ENCODE peak calls at places on chromosomes 16 and 17, in four cellular contexts. One of them, this sample, is unnamed.

GRCh38 chr16:57471852-57472664 is 9.6 kb downstream of the POLR2C start:
- DNase-seq in WTC11: no peak
- DNase-seq in H1: peak
- DNase-seq in K562: no peak
- DNase-seq in this sample: peak

GRCh38 chr17:43768943-43769342 is 9.8 kb downstream of the DUSP3 start:
- DNase-seq in K562: no peak
- DNase-seq in WTC11: no peak
- DNase-seq in H1: no peak
- DNase-seq in this sample: no peak

GRCh38 chr17:79669861-79670260 is 59.0 kb upstream of the RBFOX3 start:
- DNase-seq in H1: no peak
- DNase-seq in K562: no peak
- DNase-seq in WTC11: no peak
- DNase-seq in this sample: no peak

GRCh38 chr16:86302710-86303109 is 207.6 kb upstream of the FOXF1 start:
- DNase-seq in H1: no peak
- DNase-seq in WTC11: no peak
- DNase-seq in K562: no peak
- DNase-seq in this sample: no peak

GRCh38 chr17:15894258-15894657 is 50.7 kb upstream of the ADORA2B start:
- DNase-seq in K562: no peak
- DNase-seq in H1: no peak
- DNase-seq in WTC11: no peak
- DNase-seq in this sample: no peak

GRCh38 chr17:55705847-55706246 is 16.8 kb downstream of the TMEM100 start:
- DNase-seq in H1: no peak
- DNase-seq in WTC11: no peak
- DNase-seq in K562: no peak
- DNase-seq in this sample: no peak

GRCh38 chr17:2796164-2797140 is at the start of gene RAP1GAP2:
- DNase-seq in K562: no peak
- DNase-seq in WTC11: no peak
- DNase-seq in H1: no peak
- DNase-seq in this sample: no peak

GRCh38 chr16:16101585-16101984 is 121.7 kb downstream of the ABCC6 start:
- DNase-seq in WTC11: no peak
- DNase-seq in H1: no peak
- DNase-seq in K562: no peak
- DNase-seq in this sample: no peak

GRCh38 chr16:54847207-54847606 is 83.5 kb upstream of the IRX5 start:
- DNase-seq in K562: no peak
- DNase-seq in H1: no peak
- DNase-seq in WTC11: no peak
- DNase-seq in this sample: no peak

GRCh38 chr17:48162946-48163506 is 55.5 kb downstream of the SNX11 start:
- DNase-seq in WTC11: no peak
- DNase-seq in K562: no peak
- DNase-seq in H1: no peak
- DNase-seq in this sample: no peak

GRCh38 chr16:87541004-87541881 is 48.4 kb upstream of the ZCCHC14 start:
- DNase-seq in WTC11: no peak
- DNase-seq in H1: no peak
- DNase-seq in K562: no peak
- DNase-seq in this sample: peak

GRCh38 chr17:57419940-57420522 is 163.7 kb downstream of the MSI2 start:
- DNase-seq in H1: no peak
- DNase-seq in WTC11: no peak
- DNase-seq in K562: no peak
- DNase-seq in this sample: no peak

GRCh38 chr16:1309888-1310831 is 724 bp downstream of the UBE2I start:
- DNase-seq in K562: peak
- DNase-seq in H1: no peak
- DNase-seq in WTC11: no peak
- DNase-seq in this sample: peak

GRCh38 chr17:49554694-49555494 is 20.8 kb upstream of the NXPH3 start:
- DNase-seq in WTC11: no peak
- DNase-seq in H1: no peak
- DNase-seq in K562: peak
- DNase-seq in this sample: peak

GRCh38 chr16:30741461-30741914 is 6.7 kb upstream of the PHKG2 start:
- DNase-seq in WTC11: no peak
- DNase-seq in K562: no peak
- DNase-seq in H1: no peak
- DNase-seq in this sample: no peak

GRCh38 chr17:43917348-43918025 is 10.2 kb upstream of the MPP2 start:
- DNase-seq in K562: peak
- DNase-seq in WTC11: peak
- DNase-seq in H1: peak
- DNase-seq in this sample: no peak

GRCh38 chr17:82962163-82962720 is 117.2 kb upstream of the METRNL start:
- DNase-seq in WTC11: no peak
- DNase-seq in H1: no peak
- DNase-seq in K562: no peak
- DNase-seq in this sample: no peak

GRCh38 chr16:89641719-89642187 is 15.8 kb downstream of the CHMP1A start:
- DNase-seq in K562: no peak
- DNase-seq in WTC11: no peak
- DNase-seq in H1: no peak
- DNase-seq in this sample: no peak

GRCh38 chr16:52572656-52573055 is 25.7 kb upstream of the TOX3 start:
- DNase-seq in K562: no peak
- DNase-seq in WTC11: no peak
- DNase-seq in H1: no peak
- DNase-seq in this sample: no peak

GRCh38 chr17:63275968-63276349 is 170.1 kb downstream of the CYB561 start:
- DNase-seq in K562: no peak
- DNase-seq in WTC11: no peak
- DNase-seq in H1: no peak
- DNase-seq in this sample: no peak

GRCh38 chr17:7644768-7645167 is 6.0 kb upstream of the ATP1B2 start:
- DNase-seq in H1: no peak
- DNase-seq in K562: peak
- DNase-seq in WTC11: no peak
- DNase-seq in this sample: no peak

GRCh38 chr17:13272296-13272695 is 254.5 kb upstream of the ELAC2 start:
- DNase-seq in WTC11: no peak
- DNase-seq in K562: no peak
- DNase-seq in H1: no peak
- DNase-seq in this sample: no peak

GRCh38 chr17:43330876-43331639 is 67.7 kb upstream of the ARL4D start:
- DNase-seq in WTC11: no peak
- DNase-seq in K562: no peak
- DNase-seq in H1: no peak
- DNase-seq in this sample: no peak

DNA sequence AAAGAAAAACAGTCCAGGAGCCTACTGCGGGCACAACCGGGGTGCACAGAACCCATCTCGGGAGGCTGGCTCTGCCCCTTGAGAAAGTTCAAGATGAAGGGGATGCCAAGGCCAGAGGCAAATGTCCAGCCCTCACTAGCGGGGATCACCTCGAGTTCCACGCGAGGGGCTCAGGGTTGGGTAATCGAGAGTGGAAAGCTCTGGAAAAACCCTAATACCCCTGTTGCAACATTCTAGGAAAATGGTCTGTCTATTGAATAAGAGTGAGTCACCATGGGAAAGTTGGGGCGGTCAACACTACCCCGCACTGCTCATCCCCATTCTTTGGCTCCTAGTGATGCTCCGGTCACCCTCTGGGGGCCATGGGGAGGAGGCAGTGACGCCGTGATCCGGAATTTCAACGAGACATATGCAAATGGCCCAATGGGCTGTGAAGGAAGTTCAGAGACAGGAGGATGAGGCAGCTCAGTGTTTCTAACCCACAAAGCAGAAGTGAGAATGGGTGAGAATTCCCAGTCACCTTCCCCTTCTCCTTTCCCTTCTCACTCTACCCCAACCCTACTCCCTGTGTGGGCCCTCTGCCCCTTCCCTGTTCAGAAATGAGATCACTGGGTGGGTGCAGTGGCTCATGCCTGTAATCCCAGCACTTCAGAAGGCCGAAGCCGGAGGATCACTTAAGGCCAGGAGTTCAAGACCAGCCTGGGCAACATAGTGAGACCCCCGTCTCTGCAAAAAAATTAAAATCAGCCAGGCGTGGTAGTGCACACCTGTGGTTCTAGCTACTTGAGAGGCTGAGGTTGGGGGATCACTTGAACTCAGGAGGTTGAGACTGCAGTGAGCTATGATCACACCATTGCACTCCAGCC is 22.4 kb downstream of the SOCS3 start:
- DNase-seq in H1: no peak
- DNase-seq in K562: no peak
- DNase-seq in WTC11: no peak
- DNase-seq in this sample: no peak
- TF ChIP-seq TEAD4 in H1: no peak
- TF ChIP-seq TEAD4 in K562: no peak
- TF ChIP-seq TEAD4 in WTC11: no peak
- TF ChIP-seq TEAD4 in this sample: no peak

GRCh38 chr17:77790143-77790829 is 168.2 kb upstream of the TNRC6C start:
- DNase-seq in K562: no peak
- DNase-seq in WTC11: peak
- DNase-seq in H1: peak
- DNase-seq in this sample: no peak

GRCh38 chr17:77793888-77794235 is 164.6 kb upstream of the TNRC6C start:
- DNase-seq in WTC11: no peak
- DNase-seq in K562: no peak
- DNase-seq in H1: no peak
- DNase-seq in this sample: peak

GRCh38 chr17:77794846-77795245 is 163.7 kb upstream of the TNRC6C start:
- DNase-seq in K562: no peak
- DNase-seq in H1: no peak
- DNase-seq in WTC11: no peak
- DNase-seq in this sample: peak

GRCh38 chr17:77793146-77793887 is 165.2 kb upstream of the TNRC6C start:
- DNase-seq in H1: no peak
- DNase-seq in K562: no peak
- DNase-seq in WTC11: no peak
- DNase-seq in this sample: peak

GRCh38 chr17:77792626-77793025 is 165.9 kb upstream of the TNRC6C start:
- DNase-seq in WTC11: no peak
- DNase-seq in K562: no peak
- DNase-seq in H1: no peak
- DNase-seq in this sample: peak
- TF ChIP-seq TEAD4 in WTC11: no peak
- TF ChIP-seq TEAD4 in K562: no peak
- TF ChIP-seq TEAD4 in H1: no peak
- TF ChIP-seq TEAD4 in this sample: no peak

DNA sequence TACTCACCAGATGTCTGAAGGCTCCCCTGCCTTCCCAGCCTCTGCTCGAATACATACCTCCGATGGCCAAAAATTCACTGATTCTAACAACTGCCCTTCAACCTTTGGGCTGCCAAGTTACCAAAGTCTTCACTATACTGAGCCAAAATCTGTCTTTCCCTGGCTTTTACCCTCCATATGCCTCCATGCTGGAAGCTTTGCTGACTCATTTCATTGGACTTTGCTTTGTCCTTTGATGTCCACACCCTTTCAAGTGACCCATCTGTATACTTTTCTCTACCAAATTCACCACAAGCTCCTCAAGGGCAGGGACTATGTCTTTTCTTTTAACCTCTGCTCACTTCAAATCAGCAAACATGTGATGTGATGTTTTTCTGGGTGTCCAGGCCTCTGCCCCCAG is 21.0 kb upstream of the MTMR4 start:
- DNase-seq in K562: no peak
- DNase-seq in H1: no peak
- DNase-seq in WTC11: no peak
- DNase-seq in this sample: no peak
- TF ChIP-seq TEAD4 in K562: no peak
- TF ChIP-seq TEAD4 in H1: no peak
- TF ChIP-seq TEAD4 in WTC11: no peak
- TF ChIP-seq TEAD4 in this sample: no peak

DNA sequence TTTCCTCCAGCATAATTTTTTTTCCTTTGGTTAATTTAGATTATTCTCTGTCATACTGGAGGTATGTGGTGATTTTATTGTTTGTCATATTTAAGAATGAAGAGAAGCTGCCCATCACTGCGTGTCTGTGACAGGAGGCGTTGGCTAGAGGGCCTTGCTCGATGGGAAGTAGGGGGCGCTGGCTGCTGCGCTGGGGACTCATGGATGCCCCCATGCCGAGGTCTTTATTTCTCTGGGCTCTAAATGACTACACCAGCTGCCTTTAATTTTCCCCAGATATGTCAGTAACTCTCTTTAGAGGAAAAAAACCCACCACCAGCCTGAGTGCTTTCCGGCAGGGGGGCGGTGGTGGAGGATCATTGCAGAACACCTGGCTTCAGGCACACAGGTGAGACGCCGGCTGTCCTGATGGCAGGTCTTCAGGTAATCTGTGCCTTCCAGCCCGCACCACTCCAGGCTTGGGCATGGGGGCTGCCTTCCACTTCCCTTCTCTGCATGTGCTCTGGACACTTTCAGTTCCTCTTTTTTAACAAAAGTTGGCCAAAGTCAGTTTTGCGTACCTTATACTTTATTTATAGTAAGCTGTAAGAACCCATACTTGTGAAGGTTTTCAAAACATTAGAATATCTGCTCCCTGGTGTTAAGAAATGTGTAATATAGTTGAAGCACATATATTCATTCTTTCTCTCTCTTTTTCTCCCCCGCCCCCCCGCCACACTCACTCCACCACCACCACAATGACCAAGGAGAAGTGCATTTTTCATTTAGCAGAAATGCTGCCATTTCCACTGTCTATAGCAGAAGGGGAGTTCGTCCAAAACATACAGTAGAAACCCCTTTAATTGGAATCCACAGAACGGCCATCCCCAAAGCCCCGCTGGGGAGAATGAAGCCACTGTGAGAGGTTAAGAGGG is 192.7 kb downstream of the RPTOR start:
- DNase-seq in K562: no peak
- DNase-seq in H1: no peak
- DNase-seq in WTC11: no peak
- DNase-seq in this sample: no peak
- TF ChIP-seq TEAD4 in K562: no peak
- TF ChIP-seq TEAD4 in H1: no peak
- TF ChIP-seq TEAD4 in WTC11: no peak
- TF ChIP-seq TEAD4 in this sample: no peak

GRCh38 chr17:9475259-9475658 is 100.4 kb downstream of the STX8 start:
- DNase-seq in H1: no peak
- DNase-seq in K562: no peak
- DNase-seq in WTC11: no peak
- DNase-seq in this sample: no peak
- TF ChIP-seq TEAD4 in H1: no peak
- TF ChIP-seq TEAD4 in K562: no peak
- TF ChIP-seq TEAD4 in WTC11: no peak
- TF ChIP-seq TEAD4 in this sample: no peak

GRCh38 chr17:61234102-61234750 is 165.4 kb upstream of the TBX2 start:
- DNase-seq in K562: no peak
- DNase-seq in WTC11: no peak
- DNase-seq in H1: no peak
- DNase-seq in this sample: no peak
- TF ChIP-seq TEAD4 in K562: no peak
- TF ChIP-seq TEAD4 in WTC11: no peak
- TF ChIP-seq TEAD4 in H1: no peak
- TF ChIP-seq TEAD4 in this sample: no peak

GRCh38 chr17:80746262-80746935 is 201.8 kb downstream of the RPTOR start:
- DNase-seq in WTC11: no peak
- DNase-seq in H1: no peak
- DNase-seq in K562: no peak
- DNase-seq in this sample: no peak
- TF ChIP-seq TEAD4 in WTC11: no peak
- TF ChIP-seq TEAD4 in H1: no peak
- TF ChIP-seq TEAD4 in K562: no peak
- TF ChIP-seq TEAD4 in this sample: no peak

This sample was measured in SK-N-SH.